ENCODE peak calls at places on chromosome 19, in eight cellular contexts. O, X, D, Y, T, L, E and C are unnamed samples.

GRCh38 chr19:10979950-10980349 is 19.1 kb downstream of the SMARCA4 start:
- DNase-seq in X (no peak), E (no peak), O (peak; percentile 6), T (no peak), L (peak; percentile 44), Y (no peak), D (no peak), C (peak; percentile 52)

GRCh38 chr19:38730470-38730730 is 13.9 kb downstream of the CAPN12 start:
- DNase-seq in D (no peak), O (no peak), E (no peak), L (no peak), Y (no peak), X (no peak), T (no peak), C (no peak)

GRCh38 chr19:52823676-52824075 is 2.2 kb upstream of the ZNF28 start:
- DNase-seq in Y (no peak), E (no peak), D (no peak), T (no peak), L (no peak), X (no peak), O (no peak), C (no peak)

GRCh38 chr19:10752237-10752912 is 34.5 kb downstream of the DNM2 start:
- DNase-seq in D (no peak), T (no peak), X (no peak), O (no peak), L (no peak), Y (no peak), E (no peak), C (no peak)

GRCh38 chr19:56866563-56866962 is 26.0 kb upstream of the PEG3 start:
- DNase-seq in T (no peak), D (no peak), L (no peak), O (no peak), Y (no peak), E (no peak), X (peak; percentile 7), C (no peak)

GRCh38 chr19:1747285-1748114 is 5.8 kb upstream of the ONECUT3 start:
- DNase-seq in X (peak; percentile 81), Y (no peak), D (no peak), T (no peak), O (no peak), L (peak; percentile 89), E (no peak), C (peak; percentile 76)

GRCh38 chr19:21166436-21166835 is 24.6 kb downstream of the ZNF431 start:
- DNase-seq in T (no peak), O (no peak), X (no peak), Y (no peak), E (no peak), D (no peak), L (no peak), C (no peak)

GRCh38 chr19:18159810-18160209 is 6.8 kb downstream of the PIK3R2 start:
- DNase-seq in E (no peak), O (no peak), X (no peak), D (no peak), Y (no peak), L (no peak), T (no peak), C (no peak)

GRCh38 chr19:39212377-39212742 is 8.3 kb upstream of the SYCN start:
- DNase-seq in L (peak; percentile 81), O (peak; percentile 30), Y (no peak), X (peak; percentile 59), T (no peak), E (no peak), D (no peak), C (peak; percentile 85)

GRCh38 chr19:54653181-54653809 is 9.5 kb upstream of the LILRB4 start:
- DNase-seq in X (peak; percentile 1), D (no peak), T (peak; percentile 22), L (peak; percentile 45), O (no peak), Y (no peak), E (no peak), C (no peak)

GRCh38 chr19:6779204-6779603 is 6.7 kb downstream of the VAV1 start:
- DNase-seq in D (no peak), T (no peak), X (no peak), E (no peak), L (no peak), O (no peak), Y (no peak), C (no peak)

GRCh38 chr19:5507056-5507624 is 51.9 kb downstream of the ZNRF4 start:
- DNase-seq in E (no peak), D (no peak), X (no peak), Y (no peak), O (no peak), T (no peak), L (peak; percentile 45), C (no peak)

GRCh38 chr19:49827034-49827433 is 8.9 kb downstream of the MED25 start:
- DNase-seq in T (no peak), X (no peak), L (no peak), O (no peak), D (no peak), Y (no peak), E (no peak), C (no peak)